ENCODE peak calls at places on chromosomes 4 and X, in eight cellular contexts. N is stomach; T is CD4-positive, CD25-positive, alpha-beta regulatory T cell; A is HCT116; U is trophoblast cell; Y is CD8-positive, alpha-beta memory T cell; C is GM23248; V is CD8-positive, alpha-beta T cell. E is an unnamed sample.
A peak's percentile ranks its signal among the peaks of the same experiment; 100 is the strongest.

GRCh38 chr4:27398911-27399310 is 538.3 kb downstream of the STIM2 start:
- DNase-seq in N (no peak), T (no peak), A (no peak), U (no peak), Y (no peak), C (peak; percentile 39), V (no peak), E (no peak)

GRCh38 chr4:38119663-38120374 is 159.6 kb downstream of the PTTG2 start:
- DNase-seq in N (no peak), T (no peak), A (no peak), U (no peak), Y (no peak), C (peak; percentile 75), V (no peak), E (peak; percentile 46)

GRCh38 chr4:102625232-102625930 is 124.2 kb downstream of the NFKB1 start:
- DNase-seq in N (peak; percentile 54), T (peak; percentile 36), A (no peak), U (no peak), Y (peak; percentile 44), C (peak; percentile 66), V (peak; percentile 57), E (no peak)

GRCh38 chr4:2763511-2763967 is 7.4 kb upstream of the TNIP2 start:
- DNase-seq in N (no peak), T (no peak), A (no peak), U (no peak), Y (no peak), C (peak; percentile 84), V (no peak), E (no peak)

GRCh38 chrX:13254076-13254785 is 65.6 kb downstream of the ATXN3L start:
- DNase-seq in N (no peak), T (no peak), A (no peak), U (no peak), Y (no peak), C (peak; percentile 36), V (no peak), E (peak; percentile 14)

GRCh38 chr4:17132226-17132625 is 233.8 kb upstream of the LDB2 start:
- DNase-seq in N (no peak), T (no peak), A (no peak), U (no peak), Y (no peak), C (peak; percentile 11), V (no peak), E (no peak)

GRCh38 chrX:72141372-72142004 is 9.8 kb upstream of the RTL5 start:
- DNase-seq in N (no peak), T (no peak), A (no peak), U (no peak), Y (no peak), C (no peak), V (no peak), E (no peak)

GRCh38 chrX:50838820-50839600 is 25.0 kb upstream of the SHROOM4 start:
- DNase-seq in N (no peak), T (no peak), A (no peak), U (peak; percentile 14), Y (no peak), C (peak; percentile 20), V (no peak), E (no peak)

GRCh38 chr4:7721984-7722551 is 217.6 kb downstream of the AFAP1 start:
- DNase-seq in N (no peak), T (no peak), A (no peak), U (no peak), Y (no peak), C (no peak), V (no peak), E (no peak)

GRCh38 chr4:156255608-156256007 is 301.9 kb upstream of the CTSO start:
- DNase-seq in N (no peak), T (no peak), A (no peak), U (no peak), Y (no peak), C (no peak), V (no peak), E (no peak)

GRCh38 chr4:176964116-176964691 is 171.5 kb upstream of the VEGFC start:
- DNase-seq in N (no peak), T (no peak), A (peak; percentile 16), U (no peak), Y (no peak), C (no peak), V (no peak), E (no peak)

GRCh38 chrX:39935414-39936064 is 162.2 kb downstream of the BCOR start:
- DNase-seq in N (no peak), T (no peak), A (no peak), U (no peak), Y (no peak), C (no peak), V (no peak), E (no peak)

GRCh38 chr4:31362756-31363155 is 642.6 kb downstream of the PCDH7 start:
- DNase-seq in N (no peak), T (no peak), A (no peak), U (no peak), Y (no peak), C (no peak), V (no peak), E (no peak)

GRCh38 chr4:66430856-66431255 is 760.6 kb upstream of the EPHA5 start:
- DNase-seq in N (no peak), T (no peak), A (no peak), U (peak; percentile 0), Y (no peak), C (no peak), V (no peak), E (no peak)

GRCh38 chrX:40153335-40154221 is 55.8 kb upstream of the BCOR start:
- DNase-seq in N (peak; percentile 54), T (no peak), A (no peak), U (no peak), Y (peak; percentile 35), C (peak; percentile 49), V (peak; percentile 53), E (no peak)

GRCh38 chr4:133452669-133453068 is 303.6 kb downstream of the PCDH10 start:
- DNase-seq in N (no peak), T (no peak), A (no peak), U (no peak), Y (no peak), C (no peak), V (no peak), E (no peak)

GRCh38 chrX:262391-262909 is 18.7 kb upstream of the PLCXD1 start:
- DNase-seq in N (peak; percentile 29), T (no peak), A (no peak), U (no peak), Y (no peak), C (no peak), V (no peak), E (no peak)

GRCh38 chr4:41146196-41146595 is 68.1 kb downstream of the APBB2 start:
- DNase-seq in N (no peak), T (no peak), A (no peak), U (no peak), Y (no peak), C (peak; percentile 36), V (no peak), E (no peak)
- H3K27ac ChIP-seq in N (peak overlapping the region; percentile 81), T (no peak overlapping the region), A (peak overlapping the region; percentile 87), U (peak overlapping the region; percentile 78), Y (no peak overlapping the region), C (peak overlapping the region; percentile 84), V (no peak overlapping the region), E (peak overlapping the region; percentile 22)

GRCh38 chr4:73894021-73894420 is 24.8 kb downstream of the CXCL1 start:
- DNase-seq in N (no peak), T (no peak), A (no peak), U (no peak), Y (no peak), C (peak; percentile 43), V (no peak), E (no peak)

GRCh38 chr4:73897380-73898136 is 28.4 kb downstream of the CXCL1 start:
- DNase-seq in N (no peak), T (no peak), A (no peak), U (no peak), Y (no peak), C (peak; percentile 91), V (no peak), E (no peak)

GRCh38 chr4:73892966-73893365 is 23.8 kb downstream of the CXCL1 start:
- DNase-seq in N (no peak), T (no peak), A (no peak), U (no peak), Y (no peak), C (no peak), V (no peak), E (no peak)

GRCh38 chr4:73896416-73896815 is 27.2 kb downstream of the CXCL1 start:
- DNase-seq in N (no peak), T (no peak), A (no peak), U (no peak), Y (no peak), C (peak; percentile 60), V (no peak), E (no peak)

DNA sequence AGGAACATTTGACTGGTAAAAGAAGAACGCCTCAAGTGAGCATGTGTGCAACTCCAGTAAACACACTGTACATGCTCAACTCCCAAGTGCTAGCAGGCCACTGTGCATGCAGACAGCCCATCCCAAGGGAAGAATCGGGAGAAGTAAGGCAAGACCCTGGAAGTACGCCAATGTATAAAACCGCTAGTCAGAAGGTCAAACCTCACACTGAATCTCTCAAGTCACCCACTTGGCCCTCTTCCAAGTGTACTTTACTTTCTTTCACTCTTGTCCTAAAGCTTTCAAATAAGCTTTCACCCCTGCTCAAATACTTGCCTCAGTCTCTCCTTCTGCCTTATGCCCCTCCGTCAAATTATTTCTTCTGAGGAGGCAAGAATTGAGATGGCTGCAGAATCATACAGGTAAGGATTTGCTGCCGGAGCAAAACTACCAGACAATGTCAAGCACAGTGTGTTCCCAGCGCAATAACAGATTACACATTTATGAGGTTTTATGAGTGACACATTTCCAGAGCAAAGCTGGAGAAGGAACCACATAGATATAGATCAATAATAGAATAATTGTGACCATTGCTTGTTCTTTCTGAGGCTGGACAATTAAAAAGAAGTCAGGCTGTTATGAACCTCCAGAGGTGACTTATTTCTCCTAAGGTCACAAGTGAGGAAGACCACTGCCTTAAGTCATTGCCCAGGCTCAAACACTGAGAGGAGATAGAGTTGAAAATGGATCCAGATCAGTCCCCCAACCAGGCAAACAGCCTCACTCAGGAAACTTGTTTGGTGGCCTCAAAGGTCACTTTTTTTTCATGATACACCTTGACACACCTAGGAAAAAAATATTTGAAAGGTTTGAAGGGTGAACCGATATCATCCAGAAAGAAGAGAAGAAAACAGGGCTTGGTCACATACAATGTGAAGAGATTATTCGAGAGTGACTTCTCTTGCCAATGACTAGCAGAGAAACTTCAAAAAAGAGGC is 26.3 kb downstream of the CXCL1 start:
- DNase-seq in N (no peak), T (no peak), A (no peak), U (no peak), Y (no peak), C (no peak), V (no peak), E (no peak)
- H3K27ac ChIP-seq in N (no peak overlapping the region), T (no peak overlapping the region), A (no peak overlapping the region), U (no peak overlapping the region), Y (no peak overlapping the region), C (peak overlapping the region; percentile 73), V (no peak overlapping the region), E (no peak overlapping the region)

GRCh38 chr4:128009428-128009827 is 44.2 kb downstream of the ABHD18 start:
- DNase-seq in N (no peak), T (no peak), A (no peak), U (no peak), Y (no peak), C (no peak), V (no peak), E (no peak)
- H3K27ac ChIP-seq in N (no peak overlapping the region), T (no peak overlapping the region), A (no peak overlapping the region), U (no peak overlapping the region), Y (no peak overlapping the region), C (no peak overlapping the region), V (no peak overlapping the region), E (no peak overlapping the region)

DNA sequence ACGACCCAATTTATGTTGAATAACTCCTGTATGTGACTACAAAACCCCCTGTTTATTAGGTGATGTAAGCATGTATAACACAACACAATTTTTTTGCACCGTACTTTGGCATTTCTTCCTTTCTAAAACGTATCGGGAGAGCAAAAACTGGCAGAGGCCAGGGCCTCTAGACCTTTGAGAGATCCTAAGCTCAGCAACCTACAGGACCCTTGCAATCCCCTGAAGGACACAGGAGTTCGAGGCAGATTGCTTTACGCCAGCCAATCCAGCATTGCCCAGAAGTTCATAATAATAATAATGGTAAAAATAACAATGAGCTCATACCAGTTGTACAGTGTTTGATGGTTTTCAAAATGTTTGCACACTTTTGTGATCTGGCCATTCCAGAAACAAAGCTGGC is 7.7 kb downstream of the NKX3-2 start:
- DNase-seq in N (no peak), T (no peak), A (no peak), U (no peak), Y (no peak), C (no peak), V (no peak), E (no peak)
- H3K27ac ChIP-seq in N (no peak overlapping the region), T (no peak overlapping the region), A (no peak overlapping the region), U (no peak overlapping the region), Y (no peak overlapping the region), C (no peak overlapping the region), V (no peak overlapping the region), E (no peak overlapping the region)

E was measured in testis.